ENCODE peak calls at places on chromosome 14, in eight cellular contexts. J, U, S, F, Y, E, G and P are unnamed samples.

GRCh38 chr14:86357866-86358265 is 827.9 kb downstream of the FLRT2 start:
- DNase-seq in Y (no peak), U (no peak), J (no peak), E (no peak), S (no peak), F (no peak), G (no peak), P (no peak)

GRCh38 chr14:96816281-96816680 is 19.1 kb downstream of the VRK1 start:
- DNase-seq in F (no peak), E (no peak), J (no peak), G (no peak), S (no peak), U (no peak), Y (no peak), P (no peak)

GRCh38 chr14:105154476-105154871 is 14.1 kb downstream of the JAG2 start:
- DNase-seq in F (no peak), E (no peak), Y (no peak), U (peak), J (no peak), G (no peak), S (no peak), P (no peak)

GRCh38 chr14:92135269-92135668 is 13.5 kb downstream of the CPSF2 start:
- DNase-seq in Y (no peak), G (no peak), F (peak), E (peak), J (no peak), U (peak), S (no peak), P (no peak)

GRCh38 chr14:31251028-31251958 is 43.7 kb upstream of the HECTD1 start:
- DNase-seq in E (no peak), U (no peak), S (no peak), Y (no peak), G (no peak), J (no peak), F (no peak), P (no peak)

GRCh38 chr14:50821471-50822464 is 9.2 kb downstream of the NIN start:
- DNase-seq in F (no peak), G (peak), S (peak), U (no peak), J (no peak), E (no peak), Y (no peak), P (no peak)

GRCh38 chr14:56416213-56416612 is 163.4 kb upstream of the TMEM260 start:
- DNase-seq in Y (no peak), E (no peak), G (no peak), U (no peak), S (no peak), F (no peak), J (no peak), P (no peak)

GRCh38 chr14:104507443-104507842 is 72.1 kb upstream of the C14orf180 start:
- DNase-seq in U (no peak), J (no peak), Y (peak), S (no peak), F (no peak), G (no peak), E (no peak), P (no peak)

GRCh38 chr14:85576848-85577541 is 47.1 kb downstream of the FLRT2 start:
- DNase-seq in U (peak), G (no peak), J (no peak), Y (no peak), S (no peak), E (peak), F (peak), P (no peak)

GRCh38 chr14:24337824-24338175 is 2.0 kb downstream of the RIPK3 start:
- DNase-seq in F (no peak), E (no peak), Y (no peak), S (no peak), U (no peak), G (no peak), J (peak), P (no peak)

GRCh38 chr14:23094666-23095195 is at the start of gene ACIN1:
- DNase-seq in E (peak), G (peak), F (peak), Y (peak), J (peak), S (no peak), U (peak), P (peak)

GRCh38 chr14:67934851-67935250 is 115.3 kb downstream of the RAD51B start:
- DNase-seq in J (no peak), F (no peak), S (no peak), U (no peak), G (no peak), E (no peak), Y (no peak), P (no peak)

GRCh38 chr14:99671230-99672224 is 12.6 kb upstream of the CYP46A1 start:
- DNase-seq in G (no peak), U (no peak), J (no peak), E (no peak), S (no peak), F (no peak), Y (no peak), P (no peak)

GRCh38 chr14:21102472-21103164 is 1.8 kb downstream of the TMEM253 start:
- DNase-seq in J (no peak), E (no peak), F (no peak), G (no peak), S (no peak), U (no peak), Y (peak), P (no peak)
- H3K4me3 ChIP-seq in J (peak), E (peak), F (no peak), G (no peak), S (no peak), U (peak), Y (peak), P (no peak)

GRCh38 chr14:74881425-74882102 is at the start of gene DLST:
- DNase-seq in Y (peak), G (peak), J (peak), S (peak), F (peak), U (peak), E (peak), P (no peak)
- H3K4me3 ChIP-seq in Y (peak), G (peak), J (peak), S (peak), F (peak), U (peak), E (peak), P (peak)

GRCh38 chr14:73619524-73619923 is 7.2 kb downstream of the ACOT6 start:
- DNase-seq in J (no peak), S (no peak), U (no peak), E (no peak), F (no peak), Y (no peak), G (no peak), P (no peak)
- H3K4me3 ChIP-seq in J (no peak), S (no peak), U (no peak), E (no peak), F (no peak), Y (no peak), G (no peak), P (no peak)

GRCh38 chr14:26392498-26392897 is 205.3 kb downstream of the NOVA1 start:
- DNase-seq in S (no peak), U (no peak), Y (no peak), G (no peak), J (no peak), F (no peak), E (no peak), P (no peak)
- H3K4me3 ChIP-seq in S (no peak), U (no peak), Y (no peak), G (no peak), J (no peak), F (no peak), E (no peak), P (no peak)

DNA sequence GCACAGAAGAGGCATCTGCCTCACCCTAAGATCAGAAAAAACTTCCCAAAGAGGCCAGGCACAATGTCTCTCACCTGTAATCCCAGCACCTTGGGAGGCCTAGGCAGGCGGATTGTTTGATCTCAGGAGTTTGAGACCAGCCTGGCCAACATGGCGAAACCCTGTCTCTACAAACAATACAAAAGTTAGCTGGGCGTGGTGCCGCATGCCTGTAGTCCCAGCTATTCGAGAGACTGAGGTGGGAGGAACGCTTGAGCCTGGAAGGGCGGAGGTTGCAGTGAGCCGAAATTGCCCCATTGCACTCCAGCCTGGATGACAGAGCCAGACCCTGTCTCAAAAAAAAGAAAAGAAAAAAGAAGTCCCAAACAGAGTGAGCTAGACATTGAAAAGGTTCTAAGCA is 4.5 kb downstream of the ZBTB1 start:
- DNase-seq in Y (peak), J (no peak), G (no peak), S (no peak), U (no peak), F (no peak), E (no peak), P (no peak)
- H3K4me3 ChIP-seq in Y (peak), J (no peak), G (no peak), S (no peak), U (no peak), F (no peak), E (no peak), P (no peak)

GRCh38 chr14:68938515-68939423 is 40.3 kb downstream of the ACTN1 start:
- DNase-seq in Y (peak), E (no peak), U (no peak), S (no peak), G (no peak), F (peak), J (no peak), P (no peak)

GRCh38 chr14:68941820-68942219 is 37.3 kb downstream of the ACTN1 start:
- DNase-seq in E (peak), F (peak), S (no peak), G (no peak), J (no peak), U (peak), Y (peak), P (no peak)

GRCh38 chr14:68940614-68941185 is 38.4 kb downstream of the ACTN1 start:
- DNase-seq in E (peak), G (no peak), S (no peak), F (no peak), J (no peak), Y (no peak), U (no peak), P (no peak)

GRCh38 chr14:68939424-68939892 is 39.6 kb downstream of the ACTN1 start:
- DNase-seq in F (no peak), S (no peak), Y (no peak), G (no peak), E (no peak), J (no peak), U (no peak), P (no peak)

GRCh38 chr14:68939893-68940613 is 39.0 kb downstream of the ACTN1 start:
- DNase-seq in F (peak), Y (peak), S (no peak), U (peak), G (no peak), J (no peak), E (peak), P (no peak)
- H3K4me3 ChIP-seq in F (no peak), Y (no peak), S (no peak), U (peak), G (no peak), J (no peak), E (no peak), P (no peak)

DNA sequence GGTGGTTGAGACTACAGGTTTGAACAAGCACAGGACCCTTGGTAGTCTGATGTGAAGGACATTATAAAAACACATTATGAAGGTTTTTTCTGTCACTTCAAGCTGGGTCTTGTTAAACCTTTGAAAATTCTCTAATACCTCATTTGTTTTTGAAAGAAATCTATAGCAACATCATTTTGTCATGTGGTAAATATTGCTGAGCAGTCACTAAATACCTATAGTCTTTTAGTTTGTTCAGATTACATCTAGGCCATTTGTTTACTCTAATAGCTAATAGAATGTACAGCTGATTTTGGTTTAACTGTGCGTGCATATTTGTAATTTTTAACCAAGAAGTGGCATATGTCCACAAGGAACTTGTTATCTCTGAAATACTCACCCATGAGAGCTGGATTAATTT is 2.9 kb downstream of the PPM1A start:
- DNase-seq in S (no peak), J (no peak), F (no peak), E (no peak), G (no peak), U (no peak), Y (no peak), P (no peak)
- H3K4me3 ChIP-seq in S (no peak), J (peak), F (no peak), E (peak), G (no peak), U (peak), Y (peak), P (peak)

GRCh38 chr14:74955229-74955999 is at the start of gene PGF:
- DNase-seq in E (peak), S (no peak), Y (peak), F (no peak), J (no peak), G (peak), U (peak), P (no peak)
- H3K4me3 ChIP-seq in E (peak), S (peak), Y (peak), F (peak), J (peak), G (peak), U (peak), P (peak)

DNA sequence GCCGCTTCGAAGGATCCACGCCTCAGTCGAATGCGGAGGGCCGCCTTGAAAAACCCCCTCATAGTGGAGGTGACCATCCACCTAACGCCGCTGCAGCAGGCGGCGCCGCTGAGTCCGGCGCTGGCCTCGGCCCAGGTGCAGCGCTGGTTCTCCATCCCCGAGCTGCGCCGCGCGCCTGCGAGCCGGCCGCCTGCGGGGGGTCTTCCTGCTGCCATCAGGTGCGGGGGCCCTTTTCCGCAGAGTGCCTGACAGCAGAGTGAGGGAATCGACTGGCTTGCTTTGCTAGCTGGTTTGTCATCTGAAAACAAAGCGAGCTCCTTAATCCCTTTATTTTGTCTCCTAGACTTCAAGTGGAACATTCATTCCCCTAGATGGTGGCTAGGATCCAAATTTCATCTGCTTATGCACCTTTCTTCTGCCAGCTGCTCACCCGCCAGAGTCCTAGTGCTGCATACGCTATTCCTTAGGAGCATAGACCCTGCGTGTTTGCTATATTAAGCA is 10.4 kb upstream of the DNAL1 start:
- DNase-seq in J (no peak), G (peak), S (no peak), E (peak), U (peak), F (no peak), Y (peak), P (no peak)
- H3K4me3 ChIP-seq in J (peak), G (peak), S (peak), E (peak), U (peak), F (no peak), Y (peak), P (peak)